ENCODE peak calls at places on chromosomes 5 and 9, in four cellular contexts. Y is H1, B is IMR-90, P is GM12878. S is an unnamed sample.

GRCh38 chr5:174307656-174308271 is 262.3 kb downstream of the NSG2 start:
- DNase-seq in Y (no peak), B (no peak), P (no peak), S (no peak)

GRCh38 chr9:96554801-96555566 is 64.7 kb downstream of the CDC14B start:
- DNase-seq in Y (no peak), B (peak), P (no peak), S (no peak)

GRCh38 chr5:157518963-157519362 is 56.6 kb downstream of the ADAM19 start:
- DNase-seq in Y (no peak), B (no peak), P (peak), S (no peak)

GRCh38 chr9:96154081-96154480 is 147.9 kb downstream of the HSD17B3 start:
- DNase-seq in Y (no peak), B (no peak), P (no peak), S (no peak)

GRCh38 chr9:127525426-127526188 is 74.3 kb downstream of the LRSAM1 start:
- DNase-seq in Y (no peak), B (peak), P (no peak), S (peak)

GRCh38 chr9:137032893-137033292 is 1.0 kb upstream of the FUT7 start:
- DNase-seq in Y (no peak), B (no peak), P (no peak), S (no peak)

GRCh38 chr5:142540774-142541466 is 145.0 kb downstream of the FGF1 start:
- DNase-seq in Y (no peak), B (peak), P (no peak), S (no peak)

GRCh38 chr9:78405461-78405860 is 108.5 kb downstream of the PSAT1 start:
- DNase-seq in Y (no peak), B (no peak), P (no peak), S (no peak)

GRCh38 chr9:100641166-100641565 is 63.3 kb downstream of the CAVIN4 start:
- DNase-seq in Y (no peak), B (no peak), P (no peak), S (no peak)

GRCh38 chr5:128773378-128773777 is 191.9 kb upstream of the SLC27A6 start:
- DNase-seq in Y (no peak), B (no peak), P (no peak), S (no peak)

GRCh38 chr9:98808411-98808815 is 943 bp downstream of the GALNT12 start:
- DNase-seq in Y (no peak), B (no peak), P (no peak), S (peak)

GRCh38 chr9:136572003-136572595 is 26.3 kb upstream of the NOTCH1 start:
- DNase-seq in Y (peak), B (peak), P (no peak), S (no peak)

GRCh38 chr5:132283423-132284043 is 10.7 kb upstream of the SLC22A4 start:
- DNase-seq in Y (no peak), B (peak), P (no peak), S (peak)

GRCh38 chr5:120621339-120621738 is 157.2 kb downstream of the PRR16 start:
- DNase-seq in Y (no peak), B (no peak), P (no peak), S (no peak)

GRCh38 chr9:23088932-23089364 is 642.3 kb downstream of the DMRTA1 start:
- DNase-seq in Y (peak), B (no peak), P (no peak), S (no peak)

GRCh38 chr5:102946971-102947370 is 173.0 kb downstream of the GIN1 start:
- DNase-seq in Y (no peak), B (no peak), P (no peak), S (no peak)

GRCh38 chr9:28197653-28198052 is 624.4 kb upstream of the C9orf72 start:
- DNase-seq in Y (no peak), B (no peak), P (no peak), S (no peak)

DNA sequence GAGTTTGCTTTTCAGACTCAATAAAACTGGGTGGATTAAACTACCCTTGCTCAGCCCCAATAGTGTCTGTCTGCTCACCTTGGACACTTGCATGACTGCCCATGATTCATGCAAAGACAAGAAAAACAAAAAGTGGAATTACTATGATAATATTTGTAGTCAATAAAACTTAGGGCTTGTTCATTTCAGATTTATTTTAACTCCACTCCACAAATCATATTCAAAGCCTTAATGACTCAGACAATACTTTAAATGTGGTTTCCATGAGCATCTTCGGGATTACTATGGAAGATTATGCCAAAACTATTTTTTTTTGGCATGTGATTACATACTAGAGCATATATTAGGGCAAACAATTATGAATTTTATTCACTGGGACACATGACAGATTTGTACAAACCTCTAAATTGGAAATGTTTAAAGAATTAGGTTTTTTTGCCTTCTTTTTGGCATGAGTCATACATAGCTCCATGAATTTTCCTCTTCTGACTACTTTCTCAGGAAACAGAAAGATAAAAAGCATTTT is 468.9 kb downstream of the ACTL7B start:
- DNase-seq in Y (no peak), B (peak), P (no peak), S (no peak)
- TF ChIP-seq CHD1 in Y (no peak), B (no peak), P (no peak), S (no peak)

GRCh38 chr9:93132946-93133640 is 958 bp downstream of the NINJ1 start:
- DNase-seq in Y (no peak), B (no peak), P (no peak), S (no peak)
- TF ChIP-seq CHD1 in Y (no peak), B (no peak), P (no peak), S (no peak)

DNA sequence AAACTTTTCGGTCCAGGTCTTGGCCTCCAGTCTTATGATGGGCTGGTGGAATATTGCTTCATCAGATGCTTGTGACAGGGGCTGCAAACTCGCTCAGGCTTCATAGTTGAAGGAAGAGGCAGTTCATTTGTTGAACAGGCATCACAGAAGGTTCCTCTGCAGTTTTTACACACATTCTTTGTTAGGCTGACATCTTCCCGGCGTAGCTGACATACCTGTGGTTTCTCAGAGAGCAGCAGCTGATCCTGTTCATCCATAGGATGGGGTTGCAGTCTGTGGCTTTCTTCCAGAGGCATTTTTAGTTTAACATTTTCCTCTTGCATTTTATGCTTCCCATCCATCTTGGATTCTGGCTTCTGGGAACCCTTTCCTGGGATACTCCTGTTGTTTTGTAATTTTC is 1255.2 kb downstream of the EFNA5 start:
- DNase-seq in Y (no peak), B (peak), P (no peak), S (no peak)
- TF ChIP-seq CHD1 in Y (no peak), B (no peak), P (no peak), S (no peak)

DNA sequence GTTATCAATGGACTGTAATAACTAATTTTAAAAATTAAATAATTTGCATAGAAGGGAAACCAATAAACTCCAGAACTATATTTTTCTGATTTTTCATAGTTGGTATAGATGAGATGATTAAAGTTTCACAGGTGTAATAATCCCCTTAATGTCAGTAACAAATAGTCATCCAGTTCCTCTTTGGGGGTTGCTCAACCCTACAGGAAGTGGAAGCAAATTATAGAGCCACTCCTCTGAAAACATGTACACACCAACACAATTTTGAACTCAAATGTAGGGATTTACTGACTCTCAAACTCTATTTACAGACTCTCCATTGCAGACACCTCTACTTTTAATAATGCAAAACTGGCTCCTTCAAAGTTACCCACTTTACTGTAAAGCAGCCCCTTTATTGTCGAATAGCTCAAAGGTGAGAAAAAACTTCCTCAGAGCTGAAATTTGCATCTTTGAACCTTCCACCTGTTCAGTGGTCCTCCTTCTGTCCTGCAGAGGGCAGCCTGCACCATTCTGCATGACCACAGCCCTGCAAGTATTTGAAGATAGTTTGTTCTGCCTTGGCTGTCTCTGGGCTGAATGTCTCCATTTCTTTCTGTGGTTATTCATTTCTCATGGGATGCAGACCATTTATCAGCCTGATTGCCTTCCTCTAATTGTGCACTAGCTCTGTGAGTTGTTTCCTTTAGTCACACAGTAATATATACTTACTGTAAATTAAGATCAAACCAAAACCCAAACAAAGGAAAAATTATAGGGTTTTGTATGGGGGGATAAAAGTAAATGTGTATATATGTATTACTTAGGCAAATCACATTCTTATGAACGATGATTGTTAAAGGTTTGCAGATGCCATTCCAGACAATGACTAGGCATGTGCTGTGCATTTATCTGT is 383.2 kb upstream of the SGCD start:
- DNase-seq in Y (no peak), B (peak), P (no peak), S (no peak)
- TF ChIP-seq CHD1 in Y (no peak), B (no peak), P (no peak), S (no peak)

GRCh38 chr5:114317751-114318150 is 44.1 kb upstream of the KCNN2 start:
- DNase-seq in Y (no peak), B (no peak), P (no peak), S (no peak)

GRCh38 chr5:114319236-114319635 is 42.6 kb upstream of the KCNN2 start:
- DNase-seq in Y (no peak), B (no peak), P (no peak), S (no peak)

GRCh38 chr5:114324282-114324681 is 37.6 kb upstream of the KCNN2 start:
- DNase-seq in Y (no peak), B (peak), P (no peak), S (no peak)

GRCh38 chr5:114316167-114316566 is 45.7 kb upstream of the KCNN2 start:
- DNase-seq in Y (no peak), B (no peak), P (no peak), S (no peak)

GRCh38 chr5:114319821-114320220 is 42.0 kb upstream of the KCNN2 start:
- DNase-seq in Y (no peak), B (peak), P (no peak), S (no peak)
- TF ChIP-seq CHD1 in Y (no peak), B (no peak), P (no peak), S (no peak)

GRCh38 chr5:110925916-110926315 is 145.6 kb upstream of the TSLP start:
- DNase-seq in Y (no peak), B (no peak), P (no peak), S (no peak)

GRCh38 chr5:110923971-110924370 is 147.5 kb upstream of the TSLP start:
- DNase-seq in Y (no peak), B (no peak), P (no peak), S (no peak)

DNA sequence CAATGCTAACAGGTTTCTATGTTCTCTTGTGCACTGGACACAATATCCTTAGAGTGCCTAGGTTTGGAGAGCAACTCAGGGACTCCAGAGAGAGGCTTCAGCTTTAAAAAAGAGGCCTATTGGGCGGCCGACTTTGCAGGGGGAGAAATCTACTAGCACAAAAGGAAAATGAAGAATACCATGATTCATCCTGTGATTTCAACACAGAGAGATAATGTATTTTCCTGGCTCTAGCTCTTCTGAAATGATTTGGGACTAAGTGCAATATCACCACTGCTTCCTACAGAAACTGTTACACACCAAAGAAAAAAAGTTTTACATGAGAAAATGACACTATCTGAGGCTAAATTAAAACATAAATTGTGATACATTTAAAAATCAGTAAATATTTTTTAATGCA is 146.1 kb upstream of the TSLP start:
- DNase-seq in Y (no peak), B (peak), P (no peak), S (no peak)
- TF ChIP-seq CHD1 in Y (no peak), B (no peak), P (no peak), S (no peak)

S was measured in K562.